ENCODE peak calls at places on chromosomes 2 and 18, in nine cellular contexts. N, U, K, R, F, Y, C, T and M are unnamed samples.

GRCh38 chr2:41706261-41706660 is 341.6 kb upstream of the PKDCC start:
- DNase-seq in N (no peak), U (no peak), K (no peak), R (no peak), F (no peak), Y (no peak), C (no peak), T (no peak), M (no peak)

GRCh38 chr18:10376735-10377134 is 77.7 kb upstream of the APCDD1 start:
- DNase-seq in N (no peak), U (no peak), K (no peak), R (no peak), F (no peak), Y (no peak), C (no peak), T (no peak), M (no peak)

GRCh38 chr18:36653870-36654269 is 174.9 kb downstream of the TPGS2 start:
- DNase-seq in N (no peak), U (no peak), K (no peak), R (no peak), F (no peak), Y (no peak), C (no peak), T (no peak), M (no peak)

GRCh38 chr18:28792404-28793103 is 615.6 kb upstream of the CDH2 start:
- DNase-seq in N (no peak), U (no peak), K (no peak), R (no peak), F (no peak), Y (no peak), C (no peak), T (no peak), M (no peak)

GRCh38 chr2:200742426-200742825 is 69.3 kb upstream of the BZW1 start:
- DNase-seq in N (no peak), U (peak; percentile 59), K (peak; percentile 64), R (peak; percentile 32), F (no peak), Y (no peak), C (peak; percentile 78), T (no peak), M (no peak)

GRCh38 chr2:218892693-218893348 is 12.2 kb downstream of the WNT10A start:
- DNase-seq in N (peak; percentile 95), U (peak; percentile 81), K (peak; percentile 88), R (peak; percentile 94), F (peak; percentile 81), Y (peak; percentile 45), C (no peak), T (peak; percentile 66), M (peak; percentile 92)

GRCh38 chr2:240319855-240320560 is 115.5 kb upstream of the GPC1 start:
- DNase-seq in N (no peak), U (no peak), K (no peak), R (no peak), F (no peak), Y (peak; percentile 97), C (no peak), T (peak; percentile 13), M (no peak)

GRCh38 chr2:102591646-102592045 is 27.7 kb upstream of the SLC9A2 start:
- DNase-seq in N (no peak), U (peak; percentile 60), K (no peak), R (no peak), F (no peak), Y (no peak), C (no peak), T (no peak), M (no peak)

GRCh38 chr18:21960189-21960588 is 209.2 kb upstream of the GATA6 start:
- DNase-seq in N (no peak), U (no peak), K (no peak), R (no peak), F (no peak), Y (no peak), C (no peak), T (peak; percentile 16), M (no peak)

GRCh38 chr2:43472527-43473194 is 123.2 kb downstream of the THADA start:
- DNase-seq in N (no peak), U (no peak), K (no peak), R (no peak), F (no peak), Y (peak; percentile 61), C (no peak), T (no peak), M (no peak)

GRCh38 chr2:55014962-55015939 is 35.0 kb downstream of the RTN4 start:
- DNase-seq in N (peak; percentile 71), U (peak; percentile 59), K (no peak), R (peak; percentile 73), F (no peak), Y (peak; percentile 65), C (peak; percentile 69), T (peak; percentile 78), M (peak; percentile 44)

GRCh38 chr2:240557808-240558207 is at the start of gene ANKMY1:
- DNase-seq in N (no peak), U (peak; percentile 70), K (peak; percentile 91), R (no peak), F (peak; percentile 92), Y (peak; percentile 67), C (peak; percentile 73), T (peak; percentile 90), M (peak; percentile 52)

GRCh38 chr2:232042911-232043564 is 81.5 kb downstream of the DIS3L2 start:
- DNase-seq in N (no peak), U (no peak), K (no peak), R (no peak), F (no peak), Y (peak; percentile 61), C (no peak), T (peak; percentile 9), M (no peak)

GRCh38 chr2:180573951-180574350 is 406.5 kb upstream of the UBE2E3 start:
- DNase-seq in N (no peak), U (no peak), K (no peak), R (no peak), F (no peak), Y (peak; percentile 37), C (no peak), T (no peak), M (no peak)

GRCh38 chr18:29840101-29840500 is 1202.4 kb downstream of the DSC3 start:
- DNase-seq in N (no peak), U (no peak), K (no peak), R (no peak), F (no peak), Y (peak; percentile 67), C (no peak), T (peak; percentile 65), M (no peak)

GRCh38 chr2:120786559-120786960 is 50.9 kb downstream of the GLI2 start:
- DNase-seq in N (no peak), U (no peak), K (no peak), R (no peak), F (peak; percentile 80), Y (no peak), C (no peak), T (peak; percentile 55), M (no peak)

GRCh38 chr2:75356857-75357256 is 157.5 kb upstream of the TACR1 start:
- DNase-seq in N (no peak), U (no peak), K (no peak), R (no peak), F (no peak), Y (no peak), C (no peak), T (no peak), M (no peak)

GRCh38 chr2:111145951-111146350 is 25.2 kb downstream of the BCL2L11 start:
- DNase-seq in N (no peak), U (no peak), K (no peak), R (no peak), F (no peak), Y (no peak), C (no peak), T (no peak), M (no peak)
- H3K27ac ChIP-seq in N (no peak overlapping the region), U (no peak overlapping the region), K (no peak overlapping the region), R (peak overlapping the region; percentile 57), F (no peak overlapping the region), Y (no peak overlapping the region), C (no peak overlapping the region), T (no peak overlapping the region), M (no peak overlapping the region)

DNA sequence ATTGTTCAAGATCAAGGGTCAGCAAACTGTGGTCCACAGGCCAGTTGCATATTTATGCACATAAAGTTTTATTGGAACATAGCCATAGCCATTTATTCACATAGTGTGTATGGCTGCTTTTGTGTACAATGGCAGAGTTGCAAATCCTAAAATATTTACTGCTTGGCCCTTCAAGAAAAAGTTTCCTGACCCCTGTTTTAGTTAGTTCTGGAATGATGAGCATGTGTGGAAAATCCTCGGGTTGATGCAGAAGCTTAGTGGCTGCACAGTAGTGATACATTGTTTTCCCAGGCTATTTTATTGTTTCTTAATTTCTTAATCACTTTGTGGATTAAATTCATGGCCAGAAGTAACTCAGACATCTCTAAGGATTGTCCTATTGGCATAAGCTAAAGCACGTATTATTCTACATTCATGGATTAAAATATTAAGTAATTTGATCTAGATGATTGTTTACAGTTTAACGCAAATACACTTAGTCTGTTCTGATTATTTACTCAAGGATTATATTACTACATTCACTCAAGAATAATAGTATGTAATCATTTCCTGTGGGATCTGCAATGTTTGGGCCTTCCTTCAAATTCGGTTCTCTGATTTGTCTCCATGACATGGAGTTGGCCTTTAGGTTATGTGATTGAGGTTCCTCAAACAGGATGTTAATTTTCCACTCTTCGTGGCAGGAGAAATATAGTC is 165.5 kb downstream of the TMEM247 start:
- DNase-seq in N (no peak), U (no peak), K (no peak), R (no peak), F (no peak), Y (peak; percentile 79), C (no peak), T (no peak), M (no peak)
- H3K4me1 ChIP-seq in N (no peaks in the 10 kb centered on the region), U (peaks cover 3% of the 10 kb centered on the region), K (peaks cover 25% of the 10 kb centered on the region), R (no peaks in the 10 kb centered on the region), F (no peaks in the 10 kb centered on the region), Y (peaks cover 27% of the 10 kb centered on the region), C (no peaks in the 10 kb centered on the region), T (no peaks in the 10 kb centered on the region), M (no peaks in the 10 kb centered on the region)

GRCh38 chr2:207506426-207506825 is 23.3 kb upstream of the CREB1 start:
- DNase-seq in N (no peak), U (no peak), K (no peak), R (no peak), F (no peak), Y (no peak), C (no peak), T (no peak), M (no peak)
- H3K27ac ChIP-seq in N (no peak overlapping the region), U (no peak overlapping the region), K (no peak overlapping the region), R (no peak overlapping the region), F (no peak overlapping the region), Y (no peak overlapping the region), C (no peak overlapping the region), T (no peak overlapping the region), M (no peak overlapping the region)

GRCh38 chr2:6927186-6927585 is 10.0 kb downstream of the RNF144A start:
- DNase-seq in N (no peak), U (peak; percentile 31), K (no peak), R (no peak), F (no peak), Y (no peak), C (no peak), T (peak; percentile 40), M (no peak)
- H3K4me1 ChIP-seq in N (no peaks in the 10 kb centered on the region), U (peaks cover 9% of the 10 kb centered on the region), K (no peaks in the 10 kb centered on the region), R (no peaks in the 10 kb centered on the region), F (peaks cover 2% of the 10 kb centered on the region), Y (no peaks in the 10 kb centered on the region), C (no peaks in the 10 kb centered on the region), T (peaks cover 2% of the 10 kb centered on the region), M (peaks cover 44% of the 10 kb centered on the region)

DNA sequence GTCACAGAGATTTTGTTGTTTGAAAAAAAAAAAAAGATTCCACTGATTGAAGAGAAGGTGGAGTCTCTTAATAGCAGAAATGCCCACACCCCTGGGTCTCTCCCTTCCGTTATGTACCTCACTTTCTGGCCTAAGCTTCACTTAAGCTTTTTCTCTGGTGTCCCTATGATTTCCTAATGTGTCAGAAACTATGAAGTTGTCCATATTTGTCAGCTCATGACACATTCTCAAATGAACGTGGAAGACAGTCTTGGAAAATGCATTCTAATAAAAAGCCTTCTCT is 5.4 kb upstream of the MALL start:
- DNase-seq in N (no peak), U (no peak), K (no peak), R (no peak), F (no peak), Y (no peak), C (no peak), T (no peak), M (no peak)
- H3K27ac ChIP-seq in N (no peak overlapping the region), U (no peak overlapping the region), K (peak overlapping the region; percentile 30), R (no peak overlapping the region), F (no peak overlapping the region), Y (no peak overlapping the region), C (no peak overlapping the region), T (no peak overlapping the region), M (no peak overlapping the region)